ENCODE peak calls at places on chromosomes 16 and 17, in five cellular contexts. U is endodermal cell; M is NCI-H748 treated with DMSO at 0.1 percent for 48 hours; C is NCI-H1694; O is stimulated activated CD8-positive, alpha-beta memory T cell treated with anti-CD3 and anti-CD28 coated beads, Interleukin-4, amount 100 ng/mL, for 1 hour. T is an unnamed sample.

GRCh38 chr16:2427526-2427925 is 1.7 kb upstream of the CCNF start:
- DNase-seq in U (no peak), C (no peak), M (no peak), O (no peak), T (no peak)

GRCh38 chr17:74147966-74148365 is 55.5 kb upstream of the RPL38 start:
- DNase-seq in C (no peak), O (no peak), U (peak), M (no peak), T (no peak)

GRCh38 chr16:28140788-28141618 is 70.8 kb downstream of the XPO6 start:
- DNase-seq in O (peak), U (no peak), C (no peak), M (no peak), T (peak)

GRCh38 chr17:50060951-50061712 is 5.2 kb downstream of the ITGA3 start:
- DNase-seq in M (no peak), C (no peak), U (peak), O (no peak), T (peak)

GRCh38 chr17:75152971-75153853 is 1.1 kb downstream of the JPT1 start:
- DNase-seq in U (peak), O (no peak), M (peak), C (peak), T (peak)

GRCh38 chr17:27920569-27920968 is 27.4 kb upstream of the LYRM9 start:
- DNase-seq in C (no peak), O (no peak), U (no peak), M (no peak), T (no peak)

GRCh38 chr17:57459286-57459915 is 203.1 kb downstream of the MSI2 start:
- DNase-seq in M (no peak), C (no peak), O (no peak), U (no peak), T (peak)

GRCh38 chr16:21156767-21157467 is 1.6 kb upstream of the LDAF1 start:
- DNase-seq in M (peak), U (peak), O (no peak), C (peak), T (peak)

GRCh38 chr17:54899721-54900456 is 763 bp upstream of the TOM1L1 start:
- DNase-seq in C (no peak), O (no peak), U (peak), M (peak), T (peak)

GRCh38 chr16:23020084-23020483 is 129.2 kb downstream of the USP31 start:
- DNase-seq in C (peak), U (no peak), O (no peak), M (no peak), T (peak)

GRCh38 chr17:61837175-61838051 is 25.9 kb downstream of the BRIP1 start:
- DNase-seq in C (peak), U (peak), M (peak), O (peak), T (peak)

GRCh38 chr17:46972346-46972745 is 6.7 kb downstream of the RPRML start:
- DNase-seq in M (no peak), C (peak), U (no peak), O (no peak), T (no peak)

GRCh38 chr16:27314161-27314723 is 468 bp downstream of the IL4R start:
- DNase-seq in C (no peak), M (no peak), O (peak), U (peak), T (peak)

GRCh38 chr17:80877095-80877828 is 114.4 kb upstream of the CHMP6 start:
- DNase-seq in U (peak), O (no peak), M (no peak), C (no peak), T (peak)

GRCh38 chr17:4599505-4600281 is 15.4 kb downstream of the SMTNL2 start:
- DNase-seq in M (no peak), U (peak), O (no peak), C (peak), T (peak)